ENCODE peak calls at places on chromosomes 7 and 10, in five cellular contexts. One of them, this sample, is unnamed.

GRCh38 chr7:150503581-150503980 is 11.1 kb upstream of the GIMAP7 start:
- DNase-seq in adrenal gland: no peak
- DNase-seq in HFFc6: no peak
- DNase-seq in CD8-positive, alpha-beta T cell: no peak
- DNase-seq in MM.1S: no peak
- DNase-seq in this sample: no peak

GRCh38 chr7:150716368-150716767 is at the start of gene GIMAP1:
- DNase-seq in CD8-positive, alpha-beta T cell: peak; percentile 71
- DNase-seq in adrenal gland: peak; percentile 50
- DNase-seq in HFFc6: no peak
- DNase-seq in MM.1S: no peak
- DNase-seq in this sample: no peak

GRCh38 chr7:81161459-81162075 is 242.7 kb upstream of the SEMA3C start:
- DNase-seq in MM.1S: no peak
- DNase-seq in adrenal gland: no peak
- DNase-seq in HFFc6: peak; percentile 92
- DNase-seq in CD8-positive, alpha-beta T cell: no peak
- DNase-seq in this sample: no peak

GRCh38 chr7:111531993-111532392 is 30.3 kb downstream of the IMMP2L start:
- DNase-seq in MM.1S: no peak
- DNase-seq in adrenal gland: peak; percentile 43
- DNase-seq in CD8-positive, alpha-beta T cell: no peak
- DNase-seq in HFFc6: no peak
- DNase-seq in this sample: no peak

GRCh38 chr10:1957057-1957456 is 219.7 kb upstream of the ADARB2 start:
- DNase-seq in adrenal gland: no peak
- DNase-seq in HFFc6: no peak
- DNase-seq in CD8-positive, alpha-beta T cell: no peak
- DNase-seq in MM.1S: no peak
- DNase-seq in this sample: no peak

GRCh38 chr7:141558544-141559183 is 7.5 kb downstream of the AGK start:
- DNase-seq in HFFc6: peak; percentile 4
- DNase-seq in adrenal gland: no peak
- DNase-seq in CD8-positive, alpha-beta T cell: no peak
- DNase-seq in MM.1S: peak; percentile 94
- DNase-seq in this sample: no peak

GRCh38 chr7:38154274-38154673 is 23.8 kb upstream of the STARD3NL start:
- DNase-seq in adrenal gland: no peak
- DNase-seq in CD8-positive, alpha-beta T cell: no peak
- DNase-seq in MM.1S: no peak
- DNase-seq in HFFc6: no peak
- DNase-seq in this sample: no peak

GRCh38 chr7:35248576-35249536 is 5.0 kb downstream of the TBX20 start:
- DNase-seq in adrenal gland: no peak
- DNase-seq in HFFc6: no peak
- DNase-seq in CD8-positive, alpha-beta T cell: no peak
- DNase-seq in MM.1S: no peak
- DNase-seq in this sample: no peak

GRCh38 chr7:30893357-30893756 is 18.3 kb upstream of the AQP1 start:
- DNase-seq in MM.1S: no peak
- DNase-seq in adrenal gland: peak; percentile 26
- DNase-seq in HFFc6: no peak
- DNase-seq in CD8-positive, alpha-beta T cell: no peak
- DNase-seq in this sample: no peak

GRCh38 chr7:116064179-116064578 is 33.6 kb upstream of the TFEC start:
- DNase-seq in adrenal gland: no peak
- DNase-seq in CD8-positive, alpha-beta T cell: no peak
- DNase-seq in HFFc6: no peak
- DNase-seq in MM.1S: no peak
- DNase-seq in this sample: no peak

GRCh38 chr10:74752371-74752990 is 73.9 kb upstream of the KAT6B start:
- DNase-seq in MM.1S: no peak
- DNase-seq in CD8-positive, alpha-beta T cell: no peak
- DNase-seq in adrenal gland: no peak
- DNase-seq in HFFc6: no peak
- DNase-seq in this sample: no peak

GRCh38 chr10:96588601-96589419 is 2.0 kb upstream of the TM9SF3 start:
- DNase-seq in adrenal gland: no peak
- DNase-seq in CD8-positive, alpha-beta T cell: no peak
- DNase-seq in MM.1S: no peak
- DNase-seq in HFFc6: peak; percentile 45
- DNase-seq in this sample: no peak

GRCh38 chr7:33107136-33108066 is 1.8 kb downstream of the RP9 start:
- DNase-seq in MM.1S: peak; percentile 60
- DNase-seq in adrenal gland: peak; percentile 14
- DNase-seq in CD8-positive, alpha-beta T cell: no peak
- DNase-seq in HFFc6: peak; percentile 61
- DNase-seq in this sample: no peak

GRCh38 chr7:43849069-43849468 is 20.2 kb downstream of the MRPS24 start:
- DNase-seq in MM.1S: no peak
- DNase-seq in adrenal gland: no peak
- DNase-seq in CD8-positive, alpha-beta T cell: no peak
- DNase-seq in HFFc6: no peak
- DNase-seq in this sample: no peak

GRCh38 chr7:17680026-17680425 is 260.3 kb downstream of the SNX13 start:
- DNase-seq in CD8-positive, alpha-beta T cell: no peak
- DNase-seq in adrenal gland: peak; percentile 57
- DNase-seq in HFFc6: peak; percentile 82
- DNase-seq in MM.1S: no peak
- DNase-seq in this sample: no peak

DNA sequence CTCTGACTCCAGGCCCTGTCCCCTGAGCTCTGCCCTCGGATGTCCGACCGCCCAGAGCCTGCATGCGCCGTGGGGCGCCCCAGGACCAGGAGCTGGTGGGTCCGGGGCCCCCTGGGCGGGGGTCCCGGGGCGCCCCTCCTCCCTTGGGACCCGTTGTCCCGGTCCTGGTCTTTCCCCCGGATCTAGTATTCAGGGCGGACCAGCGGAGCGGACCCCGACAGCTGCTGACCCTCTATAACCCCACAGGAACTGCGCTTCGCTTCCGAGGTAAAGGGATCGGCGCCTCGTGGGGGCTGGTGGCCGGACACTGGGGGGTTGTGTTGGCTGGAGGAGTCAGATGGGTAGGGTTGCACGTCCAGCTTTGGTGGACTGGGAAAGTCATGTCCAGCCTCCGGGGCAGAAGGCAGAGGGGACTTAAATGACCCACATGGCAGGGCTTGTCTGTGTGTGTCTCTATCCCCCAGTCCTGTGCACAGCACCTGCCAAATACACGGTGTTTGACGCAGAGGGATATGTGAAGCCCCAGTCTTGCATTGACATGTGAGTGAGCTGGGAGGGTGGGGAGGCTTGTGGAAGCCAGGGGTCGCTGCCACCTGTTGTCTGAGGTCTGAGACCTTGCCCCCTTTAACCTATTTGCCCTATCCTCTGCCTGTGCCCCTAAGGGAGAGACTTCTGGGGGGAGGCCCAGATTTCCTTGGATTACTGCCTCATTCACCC is 548 bp downstream of the MOSPD3 start:
- DNase-seq in CD8-positive, alpha-beta T cell: no peak
- DNase-seq in MM.1S: no peak
- DNase-seq in adrenal gland: peak; percentile 36
- DNase-seq in HFFc6: no peak
- DNase-seq in this sample: no peak
- TF ChIP-seq CTCF in CD8-positive, alpha-beta T cell: no peak
- TF ChIP-seq CTCF in MM.1S: no peak
- TF ChIP-seq CTCF in adrenal gland: no peak
- TF ChIP-seq CTCF in HFFc6: peak; percentile 31
- TF ChIP-seq CTCF in this sample: no peak

GRCh38 chr10:109773818-109774440 is 149.4 kb downstream of the XPNPEP1 start:
- DNase-seq in MM.1S: peak; percentile 20
- DNase-seq in CD8-positive, alpha-beta T cell: no peak
- DNase-seq in adrenal gland: no peak
- DNase-seq in HFFc6: peak; percentile 47
- DNase-seq in this sample: no peak
- TF ChIP-seq CTCF in MM.1S: peak; percentile 63
- TF ChIP-seq CTCF in CD8-positive, alpha-beta T cell: no peak
- TF ChIP-seq CTCF in adrenal gland: peak; percentile 42
- TF ChIP-seq CTCF in HFFc6: peak; percentile 79
- TF ChIP-seq CTCF in this sample: peak; percentile 63

DNA sequence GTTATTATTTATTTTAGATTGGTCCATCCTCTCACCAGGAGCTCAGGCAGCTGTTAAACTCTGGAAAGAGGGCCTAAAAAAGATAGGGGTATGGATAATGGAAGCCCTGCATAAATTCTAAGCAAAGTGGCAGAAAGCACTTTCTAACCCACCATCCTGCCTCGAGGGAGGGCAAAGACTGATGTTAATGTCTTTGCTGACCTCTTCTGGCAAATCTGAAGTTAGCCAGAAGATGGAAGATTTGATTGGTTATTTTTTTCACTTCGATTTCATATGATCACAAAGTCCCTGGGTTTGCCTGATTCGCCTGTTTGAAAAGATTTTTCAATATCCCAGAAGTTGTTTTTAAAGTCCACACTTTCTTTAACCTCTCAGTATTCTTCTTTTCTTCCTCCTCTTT is 24.8 kb downstream of the OR9A2 start:
- DNase-seq in CD8-positive, alpha-beta T cell: no peak
- DNase-seq in HFFc6: peak; percentile 7
- DNase-seq in MM.1S: peak; percentile 61
- DNase-seq in adrenal gland: no peak
- DNase-seq in this sample: no peak
- TF ChIP-seq CTCF in CD8-positive, alpha-beta T cell: no peak
- TF ChIP-seq CTCF in HFFc6: peak; percentile 56
- TF ChIP-seq CTCF in MM.1S: peak; percentile 66
- TF ChIP-seq CTCF in adrenal gland: no peak
- TF ChIP-seq CTCF in this sample: peak; percentile 38

GRCh38 chr7:107148721-107149120 is 20.1 kb upstream of the HBP1 start:
- DNase-seq in CD8-positive, alpha-beta T cell: no peak
- DNase-seq in HFFc6: no peak
- DNase-seq in MM.1S: no peak
- DNase-seq in adrenal gland: no peak
- DNase-seq in this sample: no peak
- TF ChIP-seq CTCF in CD8-positive, alpha-beta T cell: no peak
- TF ChIP-seq CTCF in HFFc6: no peak
- TF ChIP-seq CTCF in MM.1S: no peak
- TF ChIP-seq CTCF in adrenal gland: no peak
- TF ChIP-seq CTCF in this sample: no peak

This sample was measured in D721Med.